ENCODE peak calls at places on chromosome 17, in nine cellular contexts. One of them, this sample, is unnamed.

GRCh38 chr17:42520540-42520951 is 15.5 kb upstream of the NAGLU start:
- DNase-seq in sigmoid colon: no peak
- DNase-seq in vagina: no peak
- DNase-seq in transverse colon: no peak
- DNase-seq in prostate gland: no peak
- DNase-seq in upper lobe of left lung: no peak
- DNase-seq in HCT116: no peak
- DNase-seq in SK-N-SH: no peak
- DNase-seq in HL-60: no peak
- DNase-seq in this sample: no peak

GRCh38 chr17:29593546-29594440 is 861 bp downstream of the ANKRD13B start:
- DNase-seq in sigmoid colon: peak; percentile 68
- DNase-seq in transverse colon: peak; percentile 23
- DNase-seq in HL-60: no peak
- DNase-seq in prostate gland: no peak
- DNase-seq in upper lobe of left lung: no peak
- DNase-seq in HCT116: no peak
- DNase-seq in vagina: no peak
- DNase-seq in SK-N-SH: no peak
- DNase-seq in this sample: no peak

GRCh38 chr17:19905514-19905913 is 37.8 kb upstream of the ULK2 start:
- DNase-seq in transverse colon: no peak
- DNase-seq in SK-N-SH: no peak
- DNase-seq in HL-60: no peak
- DNase-seq in vagina: no peak
- DNase-seq in HCT116: no peak
- DNase-seq in sigmoid colon: no peak
- DNase-seq in prostate gland: no peak
- DNase-seq in upper lobe of left lung: no peak
- DNase-seq in this sample: no peak

GRCh38 chr17:5131146-5131715 is 15.4 kb downstream of the USP6 start:
- DNase-seq in transverse colon: no peak
- DNase-seq in sigmoid colon: no peak
- DNase-seq in vagina: peak; percentile 64
- DNase-seq in upper lobe of left lung: no peak
- DNase-seq in HCT116: no peak
- DNase-seq in HL-60: no peak
- DNase-seq in SK-N-SH: no peak
- DNase-seq in prostate gland: no peak
- DNase-seq in this sample: no peak

GRCh38 chr17:74956093-74956492 is 16.5 kb downstream of the HID1 start:
- DNase-seq in HCT116: no peak
- DNase-seq in transverse colon: no peak
- DNase-seq in HL-60: no peak
- DNase-seq in sigmoid colon: no peak
- DNase-seq in prostate gland: no peak
- DNase-seq in vagina: no peak
- DNase-seq in upper lobe of left lung: no peak
- DNase-seq in SK-N-SH: no peak
- DNase-seq in this sample: no peak

GRCh38 chr17:35044181-35044580 is 19.3 kb downstream of the RFFL start:
- DNase-seq in HL-60: no peak
- DNase-seq in vagina: no peak
- DNase-seq in prostate gland: no peak
- DNase-seq in upper lobe of left lung: no peak
- DNase-seq in SK-N-SH: no peak
- DNase-seq in sigmoid colon: no peak
- DNase-seq in HCT116: no peak
- DNase-seq in transverse colon: no peak
- DNase-seq in this sample: no peak

GRCh38 chr17:29322363-29322762 is 28.4 kb upstream of the NUFIP2 start:
- DNase-seq in transverse colon: no peak
- DNase-seq in sigmoid colon: no peak
- DNase-seq in vagina: no peak
- DNase-seq in prostate gland: no peak
- DNase-seq in HCT116: no peak
- DNase-seq in upper lobe of left lung: no peak
- DNase-seq in HL-60: no peak
- DNase-seq in SK-N-SH: no peak
- DNase-seq in this sample: no peak

GRCh38 chr17:39676198-39676819 is 8.1 kb downstream of the PNMT start:
- DNase-seq in sigmoid colon: no peak
- DNase-seq in HL-60: peak; percentile 78
- DNase-seq in prostate gland: peak; percentile 57
- DNase-seq in SK-N-SH: no peak
- DNase-seq in transverse colon: peak; percentile 81
- DNase-seq in upper lobe of left lung: peak; percentile 86
- DNase-seq in HCT116: no peak
- DNase-seq in vagina: no peak
- DNase-seq in this sample: peak; percentile 85

GRCh38 chr17:51778842-51779241 is 379.7 kb downstream of the CA10 start:
- DNase-seq in transverse colon: no peak
- DNase-seq in sigmoid colon: no peak
- DNase-seq in upper lobe of left lung: no peak
- DNase-seq in prostate gland: no peak
- DNase-seq in HCT116: no peak
- DNase-seq in SK-N-SH: no peak
- DNase-seq in HL-60: no peak
- DNase-seq in vagina: no peak
- DNase-seq in this sample: no peak

GRCh38 chr17:12987120-12987519 is 30.7 kb downstream of the ELAC2 start:
- DNase-seq in HCT116: no peak
- DNase-seq in upper lobe of left lung: no peak
- DNase-seq in HL-60: no peak
- DNase-seq in prostate gland: no peak
- DNase-seq in transverse colon: no peak
- DNase-seq in sigmoid colon: no peak
- DNase-seq in SK-N-SH: peak; percentile 42
- DNase-seq in vagina: no peak
- DNase-seq in this sample: no peak

GRCh38 chr17:12992676-12993075 is 25.2 kb downstream of the ELAC2 start:
- DNase-seq in HL-60: no peak
- DNase-seq in HCT116: no peak
- DNase-seq in transverse colon: no peak
- DNase-seq in SK-N-SH: no peak
- DNase-seq in vagina: no peak
- DNase-seq in prostate gland: no peak
- DNase-seq in sigmoid colon: no peak
- DNase-seq in upper lobe of left lung: peak; percentile 65
- DNase-seq in this sample: no peak

GRCh38 chr17:12990926-12991325 is 26.9 kb downstream of the ELAC2 start:
- DNase-seq in transverse colon: no peak
- DNase-seq in HL-60: no peak
- DNase-seq in prostate gland: no peak
- DNase-seq in HCT116: no peak
- DNase-seq in sigmoid colon: no peak
- DNase-seq in SK-N-SH: no peak
- DNase-seq in vagina: no peak
- DNase-seq in upper lobe of left lung: peak; percentile 53
- DNase-seq in this sample: no peak

GRCh38 chr17:12993631-12994030 is 24.2 kb downstream of the ELAC2 start:
- DNase-seq in transverse colon: no peak
- DNase-seq in HL-60: no peak
- DNase-seq in vagina: no peak
- DNase-seq in prostate gland: no peak
- DNase-seq in HCT116: no peak
- DNase-seq in sigmoid colon: peak; percentile 46
- DNase-seq in SK-N-SH: no peak
- DNase-seq in upper lobe of left lung: no peak
- DNase-seq in this sample: no peak

GRCh38 chr17:12990041-12990808 is 27.6 kb downstream of the ELAC2 start:
- DNase-seq in HCT116: no peak
- DNase-seq in vagina: no peak
- DNase-seq in upper lobe of left lung: no peak
- DNase-seq in SK-N-SH: no peak
- DNase-seq in sigmoid colon: no peak
- DNase-seq in transverse colon: no peak
- DNase-seq in prostate gland: no peak
- DNase-seq in HL-60: no peak
- DNase-seq in this sample: no peak
- TF ChIP-seq POLR2AphosphoS5 in HCT116: no peak
- TF ChIP-seq POLR2AphosphoS5 in vagina: no peak
- TF ChIP-seq POLR2AphosphoS5 in upper lobe of left lung: no peak
- TF ChIP-seq POLR2AphosphoS5 in SK-N-SH: no peak
- TF ChIP-seq POLR2AphosphoS5 in sigmoid colon: no peak
- TF ChIP-seq POLR2AphosphoS5 in transverse colon: no peak
- TF ChIP-seq POLR2AphosphoS5 in prostate gland: no peak
- TF ChIP-seq POLR2AphosphoS5 in HL-60: no peak
- TF ChIP-seq POLR2AphosphoS5 in this sample: no peak

DNA sequence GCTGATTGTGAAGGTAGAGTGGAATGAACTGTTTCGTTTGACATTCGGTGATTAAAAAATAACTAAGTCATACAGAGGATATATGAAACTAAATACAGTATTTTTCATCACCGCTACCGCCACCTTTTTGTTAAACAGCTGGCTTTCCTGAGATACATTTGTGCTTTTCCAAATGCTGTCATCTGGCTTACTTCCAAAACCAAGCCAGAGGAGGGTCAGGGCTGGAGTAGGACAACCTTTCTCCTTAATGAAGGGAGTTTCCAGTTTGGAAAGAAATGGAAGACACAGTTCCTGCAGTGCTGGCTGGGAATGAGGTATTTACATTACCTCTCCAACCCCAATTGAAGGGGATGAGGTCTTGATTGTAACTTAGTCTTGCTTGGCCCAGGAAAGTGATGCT is 3.2 kb downstream of the TNRC6C start:
- DNase-seq in sigmoid colon: no peak
- DNase-seq in transverse colon: no peak
- DNase-seq in prostate gland: no peak
- DNase-seq in upper lobe of left lung: no peak
- DNase-seq in HCT116: no peak
- DNase-seq in SK-N-SH: no peak
- DNase-seq in HL-60: no peak
- DNase-seq in vagina: no peak
- DNase-seq in this sample: no peak
- H3K4me3 ChIP-seq in sigmoid colon: no peak overlapping the region
- H3K4me3 ChIP-seq in transverse colon: no peak overlapping the region
- H3K4me3 ChIP-seq in prostate gland: no peak overlapping the region
- H3K4me3 ChIP-seq in upper lobe of left lung: no peak overlapping the region
- H3K4me3 ChIP-seq in HCT116: no peak overlapping the region
- H3K4me3 ChIP-seq in SK-N-SH: no peak overlapping the region
- H3K4me3 ChIP-seq in HL-60: no peak overlapping the region
- H3K4me3 ChIP-seq in vagina: no peak overlapping the region
- H3K4me3 ChIP-seq in this sample: no peak overlapping the region

GRCh38 chr17:80964859-80965580 is 26.6 kb upstream of the CHMP6 start:
- DNase-seq in SK-N-SH: no peak
- DNase-seq in sigmoid colon: no peak
- DNase-seq in vagina: no peak
- DNase-seq in upper lobe of left lung: peak; percentile 81
- DNase-seq in HL-60: no peak
- DNase-seq in HCT116: no peak
- DNase-seq in transverse colon: no peak
- DNase-seq in prostate gland: no peak
- DNase-seq in this sample: no peak
- TF ChIP-seq POLR2AphosphoS5 in SK-N-SH: no peak
- TF ChIP-seq POLR2AphosphoS5 in sigmoid colon: no peak
- TF ChIP-seq POLR2AphosphoS5 in vagina: no peak
- TF ChIP-seq POLR2AphosphoS5 in upper lobe of left lung: no peak
- TF ChIP-seq POLR2AphosphoS5 in HL-60: no peak
- TF ChIP-seq POLR2AphosphoS5 in HCT116: no peak
- TF ChIP-seq POLR2AphosphoS5 in transverse colon: no peak
- TF ChIP-seq POLR2AphosphoS5 in prostate gland: no peak
- TF ChIP-seq POLR2AphosphoS5 in this sample: no peak

GRCh38 chr17:1351275-1351674 is 48.7 kb downstream of the YWHAE start:
- DNase-seq in vagina: no peak
- DNase-seq in transverse colon: no peak
- DNase-seq in upper lobe of left lung: no peak
- DNase-seq in HL-60: no peak
- DNase-seq in sigmoid colon: no peak
- DNase-seq in HCT116: no peak
- DNase-seq in prostate gland: no peak
- DNase-seq in SK-N-SH: no peak
- DNase-seq in this sample: no peak

GRCh38 chr17:1344521-1344920 is 55.5 kb downstream of the YWHAE start:
- DNase-seq in upper lobe of left lung: no peak
- DNase-seq in transverse colon: no peak
- DNase-seq in HCT116: no peak
- DNase-seq in prostate gland: no peak
- DNase-seq in sigmoid colon: no peak
- DNase-seq in vagina: no peak
- DNase-seq in SK-N-SH: no peak
- DNase-seq in HL-60: no peak
- DNase-seq in this sample: no peak

GRCh38 chr17:1343554-1343953 is 56.5 kb downstream of the YWHAE start:
- DNase-seq in prostate gland: no peak
- DNase-seq in upper lobe of left lung: no peak
- DNase-seq in sigmoid colon: no peak
- DNase-seq in HL-60: no peak
- DNase-seq in SK-N-SH: no peak
- DNase-seq in transverse colon: no peak
- DNase-seq in HCT116: no peak
- DNase-seq in vagina: no peak
- DNase-seq in this sample: no peak

GRCh38 chr17:1351967-1352366 is 48.1 kb downstream of the YWHAE start:
- DNase-seq in sigmoid colon: no peak
- DNase-seq in HCT116: no peak
- DNase-seq in upper lobe of left lung: no peak
- DNase-seq in SK-N-SH: no peak
- DNase-seq in transverse colon: no peak
- DNase-seq in HL-60: no peak
- DNase-seq in vagina: no peak
- DNase-seq in prostate gland: no peak
- DNase-seq in this sample: no peak

GRCh38 chr17:1347681-1348318 is 52.2 kb downstream of the YWHAE start:
- DNase-seq in HCT116: no peak
- DNase-seq in sigmoid colon: peak; percentile 75
- DNase-seq in SK-N-SH: no peak
- DNase-seq in HL-60: no peak
- DNase-seq in prostate gland: peak; percentile 58
- DNase-seq in transverse colon: peak; percentile 59
- DNase-seq in vagina: no peak
- DNase-seq in upper lobe of left lung: no peak
- DNase-seq in this sample: no peak
- H3K4me3 ChIP-seq in HCT116: no peak overlapping the region
- H3K4me3 ChIP-seq in sigmoid colon: peak overlapping the region; percentile 30
- H3K4me3 ChIP-seq in SK-N-SH: no peak overlapping the region
- H3K4me3 ChIP-seq in HL-60: no peak overlapping the region
- H3K4me3 ChIP-seq in prostate gland: no peak overlapping the region
- H3K4me3 ChIP-seq in transverse colon: peak overlapping the region; percentile 35
- H3K4me3 ChIP-seq in vagina: no peak overlapping the region
- H3K4me3 ChIP-seq in upper lobe of left lung: no peak overlapping the region
- H3K4me3 ChIP-seq in this sample: peak overlapping the region; percentile 41